ENCODE peak calls at places on chromosomes 7 and 10, in six cellular contexts. One of them, this sample, is unnamed.

GRCh38 chr7:151897201-151897711 is 20.3 kb upstream of the PRKAG2 start:
- DNase-seq in foreskin melanocyte: no peak
- DNase-seq in Peyer's patch: no peak
- DNase-seq in activated gamma-delta T cell treated with anti-CD3 and anti-CD28 coated beads, Interleukin-2, amount 50 U/mL, for 16 hours: no peak
- DNase-seq in ELF-1: peak
- DNase-seq in HT-29: no peak
- DNase-seq in this sample: no peak

GRCh38 chr10:68249297-68249696 is 17.4 kb upstream of the ATOH7 start:
- DNase-seq in foreskin melanocyte: no peak
- DNase-seq in Peyer's patch: no peak
- DNase-seq in activated gamma-delta T cell treated with anti-CD3 and anti-CD28 coated beads, Interleukin-2, amount 50 U/mL, for 16 hours: no peak
- DNase-seq in ELF-1: no peak
- DNase-seq in HT-29: no peak
- DNase-seq in this sample: no peak

GRCh38 chr7:69896100-69896499 is 297.8 kb downstream of the AUTS2 start:
- DNase-seq in foreskin melanocyte: peak
- DNase-seq in Peyer's patch: no peak
- DNase-seq in activated gamma-delta T cell treated with anti-CD3 and anti-CD28 coated beads, Interleukin-2, amount 50 U/mL, for 16 hours: no peak
- DNase-seq in ELF-1: peak
- DNase-seq in HT-29: no peak
- DNase-seq in this sample: no peak

GRCh38 chr7:106814887-106815286 is 50.2 kb upstream of the PIK3CG start:
- DNase-seq in foreskin melanocyte: no peak
- DNase-seq in Peyer's patch: no peak
- DNase-seq in activated gamma-delta T cell treated with anti-CD3 and anti-CD28 coated beads, Interleukin-2, amount 50 U/mL, for 16 hours: no peak
- DNase-seq in ELF-1: no peak
- DNase-seq in HT-29: no peak
- DNase-seq in this sample: no peak

GRCh38 chr7:158976849-158977593 is 120.7 kb downstream of the DYNC2I1 start:
- DNase-seq in foreskin melanocyte: peak
- DNase-seq in Peyer's patch: peak
- DNase-seq in activated gamma-delta T cell treated with anti-CD3 and anti-CD28 coated beads, Interleukin-2, amount 50 U/mL, for 16 hours: peak
- DNase-seq in ELF-1: peak
- DNase-seq in HT-29: peak
- DNase-seq in this sample: peak

GRCh38 chr7:129680400-129680799 is 68.9 kb downstream of the NRF1 start:
- DNase-seq in foreskin melanocyte: no peak
- DNase-seq in Peyer's patch: no peak
- DNase-seq in activated gamma-delta T cell treated with anti-CD3 and anti-CD28 coated beads, Interleukin-2, amount 50 U/mL, for 16 hours: no peak
- DNase-seq in ELF-1: no peak
- DNase-seq in HT-29: no peak
- DNase-seq in this sample: no peak

GRCh38 chr10:110845756-110846620 is 25.7 kb upstream of the PDCD4 start:
- DNase-seq in foreskin melanocyte: no peak
- DNase-seq in Peyer's patch: peak
- DNase-seq in activated gamma-delta T cell treated with anti-CD3 and anti-CD28 coated beads, Interleukin-2, amount 50 U/mL, for 16 hours: no peak
- DNase-seq in ELF-1: no peak
- DNase-seq in HT-29: peak
- DNase-seq in this sample: no peak

GRCh38 chr10:64682043-64682442 is 1160.8 kb downstream of the REEP3 start:
- DNase-seq in foreskin melanocyte: no peak
- DNase-seq in Peyer's patch: no peak
- DNase-seq in activated gamma-delta T cell treated with anti-CD3 and anti-CD28 coated beads, Interleukin-2, amount 50 U/mL, for 16 hours: no peak
- DNase-seq in ELF-1: peak
- DNase-seq in HT-29: no peak
- DNase-seq in this sample: no peak

GRCh38 chr7:137970263-137970975 is 31.5 kb downstream of the CREB3L2 start:
- DNase-seq in foreskin melanocyte: peak
- DNase-seq in Peyer's patch: no peak
- DNase-seq in activated gamma-delta T cell treated with anti-CD3 and anti-CD28 coated beads, Interleukin-2, amount 50 U/mL, for 16 hours: no peak
- DNase-seq in ELF-1: no peak
- DNase-seq in HT-29: no peak
- DNase-seq in this sample: peak

GRCh38 chr10:73879296-73880173 is 5.2 kb upstream of the CAMK2G start:
- DNase-seq in foreskin melanocyte: peak
- DNase-seq in Peyer's patch: peak
- DNase-seq in activated gamma-delta T cell treated with anti-CD3 and anti-CD28 coated beads, Interleukin-2, amount 50 U/mL, for 16 hours: peak
- DNase-seq in ELF-1: peak
- DNase-seq in HT-29: peak
- DNase-seq in this sample: peak

GRCh38 chr7:87456247-87456646 is 19.2 kb downstream of the ABCB4 start:
- DNase-seq in foreskin melanocyte: no peak
- DNase-seq in Peyer's patch: no peak
- DNase-seq in activated gamma-delta T cell treated with anti-CD3 and anti-CD28 coated beads, Interleukin-2, amount 50 U/mL, for 16 hours: no peak
- DNase-seq in ELF-1: peak
- DNase-seq in HT-29: no peak
- DNase-seq in this sample: no peak

GRCh38 chr10:98403812-98404504 is 11.0 kb downstream of the PYROXD2 start:
- DNase-seq in foreskin melanocyte: no peak
- DNase-seq in Peyer's patch: no peak
- DNase-seq in activated gamma-delta T cell treated with anti-CD3 and anti-CD28 coated beads, Interleukin-2, amount 50 U/mL, for 16 hours: no peak
- DNase-seq in ELF-1: no peak
- DNase-seq in HT-29: no peak
- DNase-seq in this sample: peak

GRCh38 chr7:101628522-101628921 is 574 bp downstream of the MYL10 start:
- DNase-seq in foreskin melanocyte: no peak
- DNase-seq in Peyer's patch: no peak
- DNase-seq in activated gamma-delta T cell treated with anti-CD3 and anti-CD28 coated beads, Interleukin-2, amount 50 U/mL, for 16 hours: no peak
- DNase-seq in ELF-1: no peak
- DNase-seq in HT-29: no peak
- DNase-seq in this sample: no peak

GRCh38 chr7:35776686-35777085 is 24.2 kb upstream of the SEPTIN7 start:
- DNase-seq in foreskin melanocyte: no peak
- DNase-seq in Peyer's patch: no peak
- DNase-seq in activated gamma-delta T cell treated with anti-CD3 and anti-CD28 coated beads, Interleukin-2, amount 50 U/mL, for 16 hours: no peak
- DNase-seq in ELF-1: no peak
- DNase-seq in HT-29: no peak
- DNase-seq in this sample: no peak

GRCh38 chr10:84848967-84849366 is 520.6 kb downstream of the CCSER2 start:
- DNase-seq in foreskin melanocyte: no peak
- DNase-seq in Peyer's patch: no peak
- DNase-seq in activated gamma-delta T cell treated with anti-CD3 and anti-CD28 coated beads, Interleukin-2, amount 50 U/mL, for 16 hours: no peak
- DNase-seq in ELF-1: no peak
- DNase-seq in HT-29: no peak
- DNase-seq in this sample: no peak

GRCh38 chr7:26343320-26343832 is 51.7 kb downstream of the SNX10 start:
- DNase-seq in foreskin melanocyte: no peak
- DNase-seq in Peyer's patch: no peak
- DNase-seq in activated gamma-delta T cell treated with anti-CD3 and anti-CD28 coated beads, Interleukin-2, amount 50 U/mL, for 16 hours: no peak
- DNase-seq in ELF-1: no peak
- DNase-seq in HT-29: no peak
- DNase-seq in this sample: no peak

GRCh38 chr10:125092564-125093031 is 67.8 kb downstream of the CTBP2 start:
- DNase-seq in foreskin melanocyte: no peak
- DNase-seq in Peyer's patch: peak
- DNase-seq in activated gamma-delta T cell treated with anti-CD3 and anti-CD28 coated beads, Interleukin-2, amount 50 U/mL, for 16 hours: no peak
- DNase-seq in ELF-1: no peak
- DNase-seq in HT-29: no peak
- DNase-seq in this sample: no peak

GRCh38 chr10:21257191-21257590 is 268.3 kb downstream of the SKIDA1 start:
- DNase-seq in foreskin melanocyte: no peak
- DNase-seq in Peyer's patch: no peak
- DNase-seq in activated gamma-delta T cell treated with anti-CD3 and anti-CD28 coated beads, Interleukin-2, amount 50 U/mL, for 16 hours: no peak
- DNase-seq in ELF-1: no peak
- DNase-seq in HT-29: no peak
- DNase-seq in this sample: no peak

GRCh38 chr10:72637398-72637857 is 11.5 kb upstream of the MICU1 start:
- DNase-seq in foreskin melanocyte: no peak
- DNase-seq in Peyer's patch: no peak
- DNase-seq in activated gamma-delta T cell treated with anti-CD3 and anti-CD28 coated beads, Interleukin-2, amount 50 U/mL, for 16 hours: no peak
- DNase-seq in ELF-1: peak
- DNase-seq in HT-29: peak
- DNase-seq in this sample: no peak

GRCh38 chr7:17234398-17235021 is 63.9 kb upstream of the AHR start:
- DNase-seq in foreskin melanocyte: peak
- DNase-seq in Peyer's patch: no peak
- DNase-seq in activated gamma-delta T cell treated with anti-CD3 and anti-CD28 coated beads, Interleukin-2, amount 50 U/mL, for 16 hours: peak
- DNase-seq in ELF-1: no peak
- DNase-seq in HT-29: peak
- DNase-seq in this sample: peak

GRCh38 chr10:66714741-66715140 is 211.1 kb upstream of the LRRTM3 start:
- DNase-seq in foreskin melanocyte: no peak
- DNase-seq in Peyer's patch: no peak
- DNase-seq in activated gamma-delta T cell treated with anti-CD3 and anti-CD28 coated beads, Interleukin-2, amount 50 U/mL, for 16 hours: no peak
- DNase-seq in ELF-1: no peak
- DNase-seq in HT-29: no peak
- DNase-seq in this sample: no peak

GRCh38 chr10:30637881-30638467 is 8.4 kb upstream of the LYZL2 start:
- DNase-seq in foreskin melanocyte: peak
- DNase-seq in Peyer's patch: no peak
- DNase-seq in activated gamma-delta T cell treated with anti-CD3 and anti-CD28 coated beads, Interleukin-2, amount 50 U/mL, for 16 hours: no peak
- DNase-seq in ELF-1: no peak
- DNase-seq in HT-29: peak
- DNase-seq in this sample: peak

GRCh38 chr7:81776972-81777371 is 7.1 kb upstream of the HGF start:
- DNase-seq in foreskin melanocyte: no peak
- DNase-seq in Peyer's patch: no peak
- DNase-seq in activated gamma-delta T cell treated with anti-CD3 and anti-CD28 coated beads, Interleukin-2, amount 50 U/mL, for 16 hours: no peak
- DNase-seq in ELF-1: no peak
- DNase-seq in HT-29: peak
- DNase-seq in this sample: no peak

GRCh38 chr7:143415696-143416095 is 7.0 kb upstream of the EPHA1 start:
- DNase-seq in foreskin melanocyte: no peak
- DNase-seq in Peyer's patch: no peak
- DNase-seq in activated gamma-delta T cell treated with anti-CD3 and anti-CD28 coated beads, Interleukin-2, amount 50 U/mL, for 16 hours: no peak
- DNase-seq in ELF-1: no peak
- DNase-seq in HT-29: no peak
- DNase-seq in this sample: no peak

GRCh38 chr10:7788640-7789335 is 811 bp downstream of the ATP5F1C start:
- DNase-seq in foreskin melanocyte: no peak
- DNase-seq in Peyer's patch: no peak
- DNase-seq in activated gamma-delta T cell treated with anti-CD3 and anti-CD28 coated beads, Interleukin-2, amount 50 U/mL, for 16 hours: peak
- DNase-seq in ELF-1: peak
- DNase-seq in HT-29: peak
- DNase-seq in this sample: no peak

GRCh38 chr7:55260671-55261385 is 104.3 kb upstream of the LANCL2 start:
- DNase-seq in foreskin melanocyte: no peak
- DNase-seq in Peyer's patch: no peak
- DNase-seq in activated gamma-delta T cell treated with anti-CD3 and anti-CD28 coated beads, Interleukin-2, amount 50 U/mL, for 16 hours: no peak
- DNase-seq in ELF-1: no peak
- DNase-seq in HT-29: no peak
- DNase-seq in this sample: no peak

GRCh38 chr7:5666361-5666760 is 115.1 kb downstream of the RNF216 start:
- DNase-seq in foreskin melanocyte: no peak
- DNase-seq in Peyer's patch: no peak
- DNase-seq in activated gamma-delta T cell treated with anti-CD3 and anti-CD28 coated beads, Interleukin-2, amount 50 U/mL, for 16 hours: no peak
- DNase-seq in ELF-1: peak
- DNase-seq in HT-29: peak
- DNase-seq in this sample: no peak

GRCh38 chr7:22931011-22931410 is 82.9 kb downstream of the HYCC1 start:
- DNase-seq in foreskin melanocyte: no peak
- DNase-seq in Peyer's patch: no peak
- DNase-seq in activated gamma-delta T cell treated with anti-CD3 and anti-CD28 coated beads, Interleukin-2, amount 50 U/mL, for 16 hours: no peak
- DNase-seq in ELF-1: no peak
- DNase-seq in HT-29: no peak
- DNase-seq in this sample: no peak

GRCh38 chr10:109963439-109963838 is 40.1 kb upstream of the XPNPEP1 start:
- DNase-seq in foreskin melanocyte: no peak
- DNase-seq in Peyer's patch: no peak
- DNase-seq in activated gamma-delta T cell treated with anti-CD3 and anti-CD28 coated beads, Interleukin-2, amount 50 U/mL, for 16 hours: no peak
- DNase-seq in ELF-1: no peak
- DNase-seq in HT-29: no peak
- DNase-seq in this sample: no peak

GRCh38 chr10:75743231-75743864 is 311.9 kb downstream of the LRMDA start:
- DNase-seq in foreskin melanocyte: no peak
- DNase-seq in Peyer's patch: no peak
- DNase-seq in activated gamma-delta T cell treated with anti-CD3 and anti-CD28 coated beads, Interleukin-2, amount 50 U/mL, for 16 hours: no peak
- DNase-seq in ELF-1: no peak
- DNase-seq in HT-29: no peak
- DNase-seq in this sample: no peak

GRCh38 chr10:95333997-95334792 is 43.4 kb upstream of the PDLIM1 start:
- DNase-seq in foreskin melanocyte: no peak
- DNase-seq in Peyer's patch: no peak
- DNase-seq in activated gamma-delta T cell treated with anti-CD3 and anti-CD28 coated beads, Interleukin-2, amount 50 U/mL, for 16 hours: no peak
- DNase-seq in ELF-1: no peak
- DNase-seq in HT-29: no peak
- DNase-seq in this sample: no peak

GRCh38 chr7:154587812-154588211 is 415.1 kb downstream of the PAXIP1 start:
- DNase-seq in foreskin melanocyte: no peak
- DNase-seq in Peyer's patch: no peak
- DNase-seq in activated gamma-delta T cell treated with anti-CD3 and anti-CD28 coated beads, Interleukin-2, amount 50 U/mL, for 16 hours: no peak
- DNase-seq in ELF-1: no peak
- DNase-seq in HT-29: no peak
- DNase-seq in this sample: no peak

GRCh38 chr10:114931072-114931679 is 6.8 kb upstream of the TRUB1 start:
- DNase-seq in foreskin melanocyte: no peak
- DNase-seq in Peyer's patch: no peak
- DNase-seq in activated gamma-delta T cell treated with anti-CD3 and anti-CD28 coated beads, Interleukin-2, amount 50 U/mL, for 16 hours: no peak
- DNase-seq in ELF-1: no peak
- DNase-seq in HT-29: no peak
- DNase-seq in this sample: no peak

GRCh38 chr10:37754538-37755323 is 102.7 kb downstream of the ZNF248 start:
- DNase-seq in foreskin melanocyte: no peak
- DNase-seq in Peyer's patch: no peak
- DNase-seq in activated gamma-delta T cell treated with anti-CD3 and anti-CD28 coated beads, Interleukin-2, amount 50 U/mL, for 16 hours: no peak
- DNase-seq in ELF-1: peak
- DNase-seq in HT-29: peak
- DNase-seq in this sample: peak

GRCh38 chr7:131924857-131925256 is 368.4 kb upstream of the PODXL start:
- DNase-seq in foreskin melanocyte: no peak
- DNase-seq in Peyer's patch: no peak
- DNase-seq in activated gamma-delta T cell treated with anti-CD3 and anti-CD28 coated beads, Interleukin-2, amount 50 U/mL, for 16 hours: no peak
- DNase-seq in ELF-1: no peak
- DNase-seq in HT-29: no peak
- DNase-seq in this sample: no peak

GRCh38 chr10:81027223-81027622 is 489.5 kb downstream of the SH2D4B start:
- DNase-seq in foreskin melanocyte: no peak
- DNase-seq in Peyer's patch: no peak
- DNase-seq in activated gamma-delta T cell treated with anti-CD3 and anti-CD28 coated beads, Interleukin-2, amount 50 U/mL, for 16 hours: no peak
- DNase-seq in ELF-1: no peak
- DNase-seq in HT-29: no peak
- DNase-seq in this sample: no peak

GRCh38 chr7:26777383-26777782 is 87.0 kb downstream of the SKAP2 start:
- DNase-seq in foreskin melanocyte: no peak
- DNase-seq in Peyer's patch: no peak
- DNase-seq in activated gamma-delta T cell treated with anti-CD3 and anti-CD28 coated beads, Interleukin-2, amount 50 U/mL, for 16 hours: no peak
- DNase-seq in ELF-1: no peak
- DNase-seq in HT-29: no peak
- DNase-seq in this sample: no peak

GRCh38 chr10:43855667-43856210 is 207.1 kb upstream of the ZNF32 start:
- DNase-seq in foreskin melanocyte: no peak
- DNase-seq in Peyer's patch: peak
- DNase-seq in activated gamma-delta T cell treated with anti-CD3 and anti-CD28 coated beads, Interleukin-2, amount 50 U/mL, for 16 hours: no peak
- DNase-seq in ELF-1: no peak
- DNase-seq in HT-29: no peak
- DNase-seq in this sample: no peak